ENCODE peak calls at places on chromosomes 2 and 18, in eight cellular contexts. One of them, this sample, is unnamed.
A peak's percentile ranks its signal among the peaks of the same experiment; 100 is the strongest.

GRCh38 chr2:24702800-24703199 is 90.4 kb downstream of the PTRHD1 start:
- DNase-seq in activated T-cell treated with anti-CD3 and anti-CD28 coated beads, Interleukin-2, amount 50 U/mL, for 72 hours: no peak
- DNase-seq in IMR-90: peak; percentile 94
- DNase-seq in ELR: peak; percentile 92
- DNase-seq in stimulated activated CD4-positive, alpha-beta T cell treated with anti-CD3 and anti-CD28 coated beads, Interleukin-15, amount 100 ng/mL, for 24 hours: no peak
- DNase-seq in EL: peak; percentile 84
- DNase-seq in GM10248: no peak
- DNase-seq in Kasumi-1: no peak
- DNase-seq in this sample: peak; percentile 62

GRCh38 chr18:7635948-7636347 is 68.8 kb downstream of the PTPRM start:
- DNase-seq in activated T-cell treated with anti-CD3 and anti-CD28 coated beads, Interleukin-2, amount 50 U/mL, for 72 hours: no peak
- DNase-seq in IMR-90: no peak
- DNase-seq in ELR: no peak
- DNase-seq in stimulated activated CD4-positive, alpha-beta T cell treated with anti-CD3 and anti-CD28 coated beads, Interleukin-15, amount 100 ng/mL, for 24 hours: no peak
- DNase-seq in EL: no peak
- DNase-seq in GM10248: no peak
- DNase-seq in Kasumi-1: no peak
- DNase-seq in this sample: no peak

GRCh38 chr2:84676295-84676694 is 160.0 kb downstream of the DNAH6 start:
- DNase-seq in activated T-cell treated with anti-CD3 and anti-CD28 coated beads, Interleukin-2, amount 50 U/mL, for 72 hours: no peak
- DNase-seq in IMR-90: peak; percentile 85
- DNase-seq in ELR: peak; percentile 83
- DNase-seq in stimulated activated CD4-positive, alpha-beta T cell treated with anti-CD3 and anti-CD28 coated beads, Interleukin-15, amount 100 ng/mL, for 24 hours: no peak
- DNase-seq in EL: peak; percentile 72
- DNase-seq in GM10248: no peak
- DNase-seq in Kasumi-1: no peak
- DNase-seq in this sample: peak; percentile 31

GRCh38 chr2:46861916-46862315 is 53.7 kb downstream of the MCFD2 start:
- DNase-seq in activated T-cell treated with anti-CD3 and anti-CD28 coated beads, Interleukin-2, amount 50 U/mL, for 72 hours: no peak
- DNase-seq in IMR-90: no peak
- DNase-seq in ELR: no peak
- DNase-seq in stimulated activated CD4-positive, alpha-beta T cell treated with anti-CD3 and anti-CD28 coated beads, Interleukin-15, amount 100 ng/mL, for 24 hours: no peak
- DNase-seq in EL: no peak
- DNase-seq in GM10248: no peak
- DNase-seq in Kasumi-1: no peak
- DNase-seq in this sample: no peak

GRCh38 chr2:217932661-217933325 is 70.0 kb downstream of the TNS1 start:
- DNase-seq in activated T-cell treated with anti-CD3 and anti-CD28 coated beads, Interleukin-2, amount 50 U/mL, for 72 hours: no peak
- DNase-seq in IMR-90: no peak
- DNase-seq in ELR: no peak
- DNase-seq in stimulated activated CD4-positive, alpha-beta T cell treated with anti-CD3 and anti-CD28 coated beads, Interleukin-15, amount 100 ng/mL, for 24 hours: no peak
- DNase-seq in EL: no peak
- DNase-seq in GM10248: no peak
- DNase-seq in Kasumi-1: no peak
- DNase-seq in this sample: no peak

GRCh38 chr2:61091485-61091884 is 25.8 kb downstream of the SANBR start:
- DNase-seq in activated T-cell treated with anti-CD3 and anti-CD28 coated beads, Interleukin-2, amount 50 U/mL, for 72 hours: no peak
- DNase-seq in IMR-90: no peak
- DNase-seq in ELR: no peak
- DNase-seq in stimulated activated CD4-positive, alpha-beta T cell treated with anti-CD3 and anti-CD28 coated beads, Interleukin-15, amount 100 ng/mL, for 24 hours: no peak
- DNase-seq in EL: no peak
- DNase-seq in GM10248: no peak
- DNase-seq in Kasumi-1: no peak
- DNase-seq in this sample: no peak

GRCh38 chr2:240831594-240832204 is 11.7 kb upstream of the KIF1A start:
- DNase-seq in activated T-cell treated with anti-CD3 and anti-CD28 coated beads, Interleukin-2, amount 50 U/mL, for 72 hours: no peak
- DNase-seq in IMR-90: no peak
- DNase-seq in ELR: no peak
- DNase-seq in stimulated activated CD4-positive, alpha-beta T cell treated with anti-CD3 and anti-CD28 coated beads, Interleukin-15, amount 100 ng/mL, for 24 hours: no peak
- DNase-seq in EL: no peak
- DNase-seq in GM10248: no peak
- DNase-seq in Kasumi-1: no peak
- DNase-seq in this sample: no peak

GRCh38 chr2:175872716-175873115 is 129.4 kb downstream of the LNPK start:
- DNase-seq in activated T-cell treated with anti-CD3 and anti-CD28 coated beads, Interleukin-2, amount 50 U/mL, for 72 hours: no peak
- DNase-seq in IMR-90: peak; percentile 59
- DNase-seq in ELR: peak; percentile 57
- DNase-seq in stimulated activated CD4-positive, alpha-beta T cell treated with anti-CD3 and anti-CD28 coated beads, Interleukin-15, amount 100 ng/mL, for 24 hours: no peak
- DNase-seq in EL: peak; percentile 58
- DNase-seq in GM10248: no peak
- DNase-seq in Kasumi-1: no peak
- DNase-seq in this sample: no peak

GRCh38 chr2:212180684-212181083 is 357.9 kb downstream of the ERBB4 start:
- DNase-seq in activated T-cell treated with anti-CD3 and anti-CD28 coated beads, Interleukin-2, amount 50 U/mL, for 72 hours: no peak
- DNase-seq in IMR-90: no peak
- DNase-seq in ELR: no peak
- DNase-seq in stimulated activated CD4-positive, alpha-beta T cell treated with anti-CD3 and anti-CD28 coated beads, Interleukin-15, amount 100 ng/mL, for 24 hours: no peak
- DNase-seq in EL: no peak
- DNase-seq in GM10248: no peak
- DNase-seq in Kasumi-1: no peak
- DNase-seq in this sample: no peak

GRCh38 chr2:13652531-13653313 is 936.0 kb downstream of the TRIB2 start:
- DNase-seq in activated T-cell treated with anti-CD3 and anti-CD28 coated beads, Interleukin-2, amount 50 U/mL, for 72 hours: no peak
- DNase-seq in IMR-90: peak; percentile 73
- DNase-seq in ELR: peak; percentile 89
- DNase-seq in stimulated activated CD4-positive, alpha-beta T cell treated with anti-CD3 and anti-CD28 coated beads, Interleukin-15, amount 100 ng/mL, for 24 hours: no peak
- DNase-seq in EL: peak; percentile 13
- DNase-seq in GM10248: no peak
- DNase-seq in Kasumi-1: peak; percentile 34
- DNase-seq in this sample: peak; percentile 84

GRCh38 chr2:17239550-17239949 is 278.7 kb downstream of the RAD51AP2 start:
- DNase-seq in activated T-cell treated with anti-CD3 and anti-CD28 coated beads, Interleukin-2, amount 50 U/mL, for 72 hours: no peak
- DNase-seq in IMR-90: no peak
- DNase-seq in ELR: no peak
- DNase-seq in stimulated activated CD4-positive, alpha-beta T cell treated with anti-CD3 and anti-CD28 coated beads, Interleukin-15, amount 100 ng/mL, for 24 hours: no peak
- DNase-seq in EL: no peak
- DNase-seq in GM10248: no peak
- DNase-seq in Kasumi-1: no peak
- DNase-seq in this sample: no peak

GRCh38 chr2:71816815-71817214 is 330.8 kb downstream of the CYP26B1 start:
- DNase-seq in activated T-cell treated with anti-CD3 and anti-CD28 coated beads, Interleukin-2, amount 50 U/mL, for 72 hours: no peak
- DNase-seq in IMR-90: no peak
- DNase-seq in ELR: no peak
- DNase-seq in stimulated activated CD4-positive, alpha-beta T cell treated with anti-CD3 and anti-CD28 coated beads, Interleukin-15, amount 100 ng/mL, for 24 hours: no peak
- DNase-seq in EL: no peak
- DNase-seq in GM10248: no peak
- DNase-seq in Kasumi-1: no peak
- DNase-seq in this sample: no peak

GRCh38 chr2:10873790-10874437 is 37.8 kb upstream of the KCNF1 start:
- DNase-seq in activated T-cell treated with anti-CD3 and anti-CD28 coated beads, Interleukin-2, amount 50 U/mL, for 72 hours: peak; percentile 29
- DNase-seq in IMR-90: peak; percentile 62
- DNase-seq in ELR: peak; percentile 62
- DNase-seq in stimulated activated CD4-positive, alpha-beta T cell treated with anti-CD3 and anti-CD28 coated beads, Interleukin-15, amount 100 ng/mL, for 24 hours: peak; percentile 18
- DNase-seq in EL: peak; percentile 21
- DNase-seq in GM10248: peak; percentile 30
- DNase-seq in Kasumi-1: no peak
- DNase-seq in this sample: peak; percentile 54

GRCh38 chr2:54704688-54705605 is 18.5 kb upstream of the EML6 start:
- DNase-seq in activated T-cell treated with anti-CD3 and anti-CD28 coated beads, Interleukin-2, amount 50 U/mL, for 72 hours: no peak
- DNase-seq in IMR-90: peak; percentile 77
- DNase-seq in ELR: peak; percentile 77
- DNase-seq in stimulated activated CD4-positive, alpha-beta T cell treated with anti-CD3 and anti-CD28 coated beads, Interleukin-15, amount 100 ng/mL, for 24 hours: no peak
- DNase-seq in EL: peak; percentile 68
- DNase-seq in GM10248: peak; percentile 46
- DNase-seq in Kasumi-1: peak; percentile 80
- DNase-seq in this sample: peak; percentile 57

GRCh38 chr18:76667603-76668002 is 154.8 kb upstream of the ZNF236 start:
- DNase-seq in activated T-cell treated with anti-CD3 and anti-CD28 coated beads, Interleukin-2, amount 50 U/mL, for 72 hours: no peak
- DNase-seq in IMR-90: no peak
- DNase-seq in ELR: no peak
- DNase-seq in stimulated activated CD4-positive, alpha-beta T cell treated with anti-CD3 and anti-CD28 coated beads, Interleukin-15, amount 100 ng/mL, for 24 hours: no peak
- DNase-seq in EL: no peak
- DNase-seq in GM10248: no peak
- DNase-seq in Kasumi-1: no peak
- DNase-seq in this sample: no peak

GRCh38 chr2:23624378-23624777 is 239.4 kb downstream of the KLHL29 start:
- DNase-seq in activated T-cell treated with anti-CD3 and anti-CD28 coated beads, Interleukin-2, amount 50 U/mL, for 72 hours: peak; percentile 23
- DNase-seq in IMR-90: no peak
- DNase-seq in ELR: peak; percentile 18
- DNase-seq in stimulated activated CD4-positive, alpha-beta T cell treated with anti-CD3 and anti-CD28 coated beads, Interleukin-15, amount 100 ng/mL, for 24 hours: peak; percentile 62
- DNase-seq in EL: no peak
- DNase-seq in GM10248: no peak
- DNase-seq in Kasumi-1: peak; percentile 23
- DNase-seq in this sample: no peak

GRCh38 chr2:158482594-158482993 is 25.8 kb downstream of the PKP4 start:
- DNase-seq in activated T-cell treated with anti-CD3 and anti-CD28 coated beads, Interleukin-2, amount 50 U/mL, for 72 hours: no peak
- DNase-seq in IMR-90: peak; percentile 27
- DNase-seq in ELR: peak; percentile 55
- DNase-seq in stimulated activated CD4-positive, alpha-beta T cell treated with anti-CD3 and anti-CD28 coated beads, Interleukin-15, amount 100 ng/mL, for 24 hours: no peak
- DNase-seq in EL: peak; percentile 60
- DNase-seq in GM10248: no peak
- DNase-seq in Kasumi-1: no peak
- DNase-seq in this sample: peak; percentile 36

GRCh38 chr2:27083410-27084296 is 2.9 kb upstream of the KHK start:
- DNase-seq in activated T-cell treated with anti-CD3 and anti-CD28 coated beads, Interleukin-2, amount 50 U/mL, for 72 hours: no peak
- DNase-seq in IMR-90: no peak
- DNase-seq in ELR: no peak
- DNase-seq in stimulated activated CD4-positive, alpha-beta T cell treated with anti-CD3 and anti-CD28 coated beads, Interleukin-15, amount 100 ng/mL, for 24 hours: no peak
- DNase-seq in EL: no peak
- DNase-seq in GM10248: no peak
- DNase-seq in Kasumi-1: no peak
- DNase-seq in this sample: no peak

GRCh38 chr2:217220228-217221013 is 360.6 kb upstream of the TNP1 start:
- DNase-seq in activated T-cell treated with anti-CD3 and anti-CD28 coated beads, Interleukin-2, amount 50 U/mL, for 72 hours: no peak
- DNase-seq in IMR-90: no peak
- DNase-seq in ELR: no peak
- DNase-seq in stimulated activated CD4-positive, alpha-beta T cell treated with anti-CD3 and anti-CD28 coated beads, Interleukin-15, amount 100 ng/mL, for 24 hours: no peak
- DNase-seq in EL: no peak
- DNase-seq in GM10248: no peak
- DNase-seq in Kasumi-1: peak; percentile 7
- DNase-seq in this sample: no peak

GRCh38 chr2:127145255-127145899 is 38.4 kb upstream of the BIN1 start:
- DNase-seq in activated T-cell treated with anti-CD3 and anti-CD28 coated beads, Interleukin-2, amount 50 U/mL, for 72 hours: no peak
- DNase-seq in IMR-90: peak; percentile 27
- DNase-seq in ELR: peak; percentile 63
- DNase-seq in stimulated activated CD4-positive, alpha-beta T cell treated with anti-CD3 and anti-CD28 coated beads, Interleukin-15, amount 100 ng/mL, for 24 hours: no peak
- DNase-seq in EL: peak; percentile 58
- DNase-seq in GM10248: no peak
- DNase-seq in Kasumi-1: no peak
- DNase-seq in this sample: peak; percentile 66

GRCh38 chr2:101026923-101027469 is 24.9 kb downstream of the RPL31 start:
- DNase-seq in activated T-cell treated with anti-CD3 and anti-CD28 coated beads, Interleukin-2, amount 50 U/mL, for 72 hours: no peak
- DNase-seq in IMR-90: no peak
- DNase-seq in ELR: no peak
- DNase-seq in stimulated activated CD4-positive, alpha-beta T cell treated with anti-CD3 and anti-CD28 coated beads, Interleukin-15, amount 100 ng/mL, for 24 hours: no peak
- DNase-seq in EL: no peak
- DNase-seq in GM10248: no peak
- DNase-seq in Kasumi-1: no peak
- DNase-seq in this sample: no peak